ENCODE peak calls at places on chromosome 22, in six cellular contexts. One of them, this sample, is unnamed.

GRCh38 chr22:44957267-44957905 is 52.4 kb downstream of the PHF21B start:
- DNase-seq in CD8-positive, alpha-beta memory T cell: no peak
- DNase-seq in neural progenitor cell: peak; percentile 66
- DNase-seq in right atrium auricular region: no peak
- DNase-seq in tibial artery: no peak
- DNase-seq in right lobe of liver: no peak
- DNase-seq in this sample: no peak

GRCh38 chr22:24068717-24069116 is 57.6 kb downstream of the CABIN1 start:
- DNase-seq in CD8-positive, alpha-beta memory T cell: no peak
- DNase-seq in neural progenitor cell: no peak
- DNase-seq in right atrium auricular region: no peak
- DNase-seq in tibial artery: no peak
- DNase-seq in right lobe of liver: no peak
- DNase-seq in this sample: no peak

GRCh38 chr22:44057411-44057987 is 33.4 kb downstream of the PARVB start:
- DNase-seq in CD8-positive, alpha-beta memory T cell: no peak
- DNase-seq in neural progenitor cell: no peak
- DNase-seq in right atrium auricular region: peak; percentile 63
- DNase-seq in tibial artery: peak; percentile 63
- DNase-seq in right lobe of liver: no peak
- DNase-seq in this sample: no peak

GRCh38 chr22:27639180-27640086 is 162.1 kb downstream of the MN1 start:
- DNase-seq in CD8-positive, alpha-beta memory T cell: no peak
- DNase-seq in neural progenitor cell: no peak
- DNase-seq in right atrium auricular region: no peak
- DNase-seq in tibial artery: no peak
- DNase-seq in right lobe of liver: no peak
- DNase-seq in this sample: no peak

GRCh38 chr22:23815781-23816551 is 22.8 kb downstream of the DERL3 start:
- DNase-seq in CD8-positive, alpha-beta memory T cell: no peak
- DNase-seq in neural progenitor cell: no peak
- DNase-seq in right atrium auricular region: no peak
- DNase-seq in tibial artery: no peak
- DNase-seq in right lobe of liver: peak; percentile 30
- DNase-seq in this sample: peak; percentile 39

GRCh38 chr22:46352691-46353386 is 17.3 kb downstream of the TRMU start:
- DNase-seq in CD8-positive, alpha-beta memory T cell: no peak
- DNase-seq in neural progenitor cell: no peak
- DNase-seq in right atrium auricular region: peak; percentile 67
- DNase-seq in tibial artery: no peak
- DNase-seq in right lobe of liver: no peak
- DNase-seq in this sample: peak; percentile 89

GRCh38 chr22:25023879-25024278 is 71.4 kb downstream of the KIAA1671 start:
- DNase-seq in CD8-positive, alpha-beta memory T cell: no peak
- DNase-seq in neural progenitor cell: no peak
- DNase-seq in right atrium auricular region: no peak
- DNase-seq in tibial artery: no peak
- DNase-seq in right lobe of liver: no peak
- DNase-seq in this sample: no peak

GRCh38 chr22:19011075-19011474 is 75.0 kb upstream of the PRODH start:
- DNase-seq in CD8-positive, alpha-beta memory T cell: no peak
- DNase-seq in neural progenitor cell: no peak
- DNase-seq in right atrium auricular region: no peak
- DNase-seq in tibial artery: no peak
- DNase-seq in right lobe of liver: no peak
- DNase-seq in this sample: no peak

GRCh38 chr22:27965547-27965946 is 46.5 kb upstream of the PITPNB start:
- DNase-seq in CD8-positive, alpha-beta memory T cell: no peak
- DNase-seq in neural progenitor cell: no peak
- DNase-seq in right atrium auricular region: no peak
- DNase-seq in tibial artery: no peak
- DNase-seq in right lobe of liver: no peak
- DNase-seq in this sample: no peak

GRCh38 chr22:38715176-38715764 is 9.5 kb downstream of the GTPBP1 start:
- DNase-seq in CD8-positive, alpha-beta memory T cell: no peak
- DNase-seq in neural progenitor cell: no peak
- DNase-seq in right atrium auricular region: no peak
- DNase-seq in tibial artery: no peak
- DNase-seq in right lobe of liver: no peak
- DNase-seq in this sample: no peak

GRCh38 chr22:27314276-27314807 is 487.2 kb downstream of the MN1 start:
- DNase-seq in CD8-positive, alpha-beta memory T cell: no peak
- DNase-seq in neural progenitor cell: no peak
- DNase-seq in right atrium auricular region: no peak
- DNase-seq in tibial artery: no peak
- DNase-seq in right lobe of liver: no peak
- DNase-seq in this sample: no peak

DNA sequence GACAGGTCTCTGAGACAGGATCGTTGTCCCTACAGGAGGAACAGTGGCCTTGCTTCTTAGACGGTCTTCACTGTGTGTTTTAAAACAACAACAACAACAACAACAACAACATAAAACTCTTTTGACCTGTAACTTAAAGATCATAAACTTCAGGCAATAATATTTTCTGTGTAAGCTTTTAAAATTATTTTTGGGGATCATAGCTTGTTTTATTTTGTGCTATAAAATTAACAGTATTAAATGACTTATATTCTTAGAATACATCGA is 13.8 kb upstream of the AIFM3 start:
- DNase-seq in CD8-positive, alpha-beta memory T cell: no peak
- DNase-seq in neural progenitor cell: no peak
- DNase-seq in right atrium auricular region: no peak
- DNase-seq in tibial artery: no peak
- DNase-seq in right lobe of liver: no peak
- DNase-seq in this sample: no peak
- H3K4me1 ChIP-seq in CD8-positive, alpha-beta memory T cell: peaks cover 22% of the 10 kb centered on the region
- H3K4me1 ChIP-seq in neural progenitor cell: no peaks in the 10 kb centered on the region
- H3K4me1 ChIP-seq in right atrium auricular region: peaks cover 29% of the 10 kb centered on the region
- H3K4me1 ChIP-seq in tibial artery: peaks cover 17% of the 10 kb centered on the region
- H3K4me1 ChIP-seq in right lobe of liver: no peaks in the 10 kb centered on the region
- H3K4me1 ChIP-seq in this sample: peaks cover 23% of the 10 kb centered on the region

GRCh38 chr22:47835726-47836125 is 1073.3 kb downstream of the TBC1D22A start:
- DNase-seq in CD8-positive, alpha-beta memory T cell: no peak
- DNase-seq in neural progenitor cell: no peak
- DNase-seq in right atrium auricular region: no peak
- DNase-seq in tibial artery: no peak
- DNase-seq in right lobe of liver: no peak
- DNase-seq in this sample: no peak
- H3K4me1 ChIP-seq in CD8-positive, alpha-beta memory T cell: no peaks in the 10 kb centered on the region
- H3K4me1 ChIP-seq in neural progenitor cell: no peaks in the 10 kb centered on the region
- H3K4me1 ChIP-seq in right atrium auricular region: no peaks in the 10 kb centered on the region
- H3K4me1 ChIP-seq in tibial artery: no peaks in the 10 kb centered on the region
- H3K4me1 ChIP-seq in right lobe of liver: no peaks in the 10 kb centered on the region
- H3K4me1 ChIP-seq in this sample: no peaks in the 10 kb centered on the region

GRCh38 chr22:21860640-21861039 is 6.8 kb downstream of the MAPK1 start:
- DNase-seq in CD8-positive, alpha-beta memory T cell: no peak
- DNase-seq in neural progenitor cell: no peak
- DNase-seq in right atrium auricular region: no peak
- DNase-seq in tibial artery: no peak
- DNase-seq in right lobe of liver: no peak
- DNase-seq in this sample: no peak

GRCh38 chr22:21856868-21857267 is 10.6 kb downstream of the MAPK1 start:
- DNase-seq in CD8-positive, alpha-beta memory T cell: no peak
- DNase-seq in neural progenitor cell: no peak
- DNase-seq in right atrium auricular region: no peak
- DNase-seq in tibial artery: no peak
- DNase-seq in right lobe of liver: no peak
- DNase-seq in this sample: no peak

GRCh38 chr22:21857501-21857914 is 9.9 kb downstream of the MAPK1 start:
- DNase-seq in CD8-positive, alpha-beta memory T cell: no peak
- DNase-seq in neural progenitor cell: no peak
- DNase-seq in right atrium auricular region: no peak
- DNase-seq in tibial artery: no peak
- DNase-seq in right lobe of liver: no peak
- DNase-seq in this sample: no peak

GRCh38 chr22:21856197-21856596 is 11.2 kb downstream of the MAPK1 start:
- DNase-seq in CD8-positive, alpha-beta memory T cell: no peak
- DNase-seq in neural progenitor cell: no peak
- DNase-seq in right atrium auricular region: no peak
- DNase-seq in tibial artery: no peak
- DNase-seq in right lobe of liver: no peak
- DNase-seq in this sample: no peak

DNA sequence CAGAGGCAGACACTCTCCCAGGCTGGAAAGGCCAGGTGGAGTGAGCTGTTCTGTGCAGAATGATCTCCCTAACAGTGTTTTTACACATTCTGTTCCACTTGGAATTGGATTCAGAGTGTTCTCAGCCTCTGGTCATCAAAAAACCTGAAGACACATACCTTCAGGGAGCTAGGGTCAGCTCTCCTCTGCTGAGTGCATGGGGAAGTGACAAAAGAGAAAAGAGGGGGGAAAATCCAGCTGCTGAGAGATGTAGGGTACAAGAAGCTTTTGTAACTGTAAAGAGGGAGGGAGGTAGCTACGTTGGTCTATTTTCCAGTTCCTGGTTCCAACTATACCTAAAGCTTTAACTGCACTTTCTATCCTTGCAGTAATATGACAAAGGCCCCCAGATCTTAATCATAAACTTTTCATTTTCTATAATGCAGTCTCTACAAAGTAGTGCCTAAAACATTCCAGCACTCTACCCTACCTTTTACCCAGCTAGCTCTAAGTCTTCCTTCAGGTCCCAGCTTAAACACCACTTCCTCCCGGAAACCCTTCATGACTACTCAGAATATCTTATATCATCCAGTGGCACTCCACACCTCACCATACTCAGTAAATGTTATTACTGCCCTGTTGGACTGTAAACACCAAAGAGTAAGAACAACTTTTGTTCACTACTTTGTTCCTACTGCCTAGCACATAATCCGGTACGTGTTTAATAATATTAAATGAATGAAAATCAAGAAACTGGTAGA is 9.2 kb downstream of the MAPK1 start:
- DNase-seq in CD8-positive, alpha-beta memory T cell: no peak
- DNase-seq in neural progenitor cell: no peak
- DNase-seq in right atrium auricular region: no peak
- DNase-seq in tibial artery: no peak
- DNase-seq in right lobe of liver: no peak
- DNase-seq in this sample: no peak
- H3K4me1 ChIP-seq in CD8-positive, alpha-beta memory T cell: peaks cover 78% of the 10 kb centered on the region
- H3K4me1 ChIP-seq in neural progenitor cell: peaks cover 29% of the 10 kb centered on the region
- H3K4me1 ChIP-seq in right atrium auricular region: peaks cover 96% of the 10 kb centered on the region
- H3K4me1 ChIP-seq in tibial artery: peaks cover 29% of the 10 kb centered on the region
- H3K4me1 ChIP-seq in right lobe of liver: no peaks in the 10 kb centered on the region
- H3K4me1 ChIP-seq in this sample: peaks cover 21% of the 10 kb centered on the region

GRCh38 chr22:35173655-35174054 is 83.6 kb upstream of the HMGXB4 start:
- DNase-seq in CD8-positive, alpha-beta memory T cell: no peak
- DNase-seq in neural progenitor cell: no peak
- DNase-seq in right atrium auricular region: no peak
- DNase-seq in tibial artery: no peak
- DNase-seq in right lobe of liver: no peak
- DNase-seq in this sample: no peak

GRCh38 chr22:35174398-35174797 is 82.9 kb upstream of the HMGXB4 start:
- DNase-seq in CD8-positive, alpha-beta memory T cell: no peak
- DNase-seq in neural progenitor cell: no peak
- DNase-seq in right atrium auricular region: no peak
- DNase-seq in tibial artery: no peak
- DNase-seq in right lobe of liver: no peak
- DNase-seq in this sample: no peak

GRCh38 chr22:35178446-35178845 is 78.8 kb upstream of the HMGXB4 start:
- DNase-seq in CD8-positive, alpha-beta memory T cell: no peak
- DNase-seq in neural progenitor cell: no peak
- DNase-seq in right atrium auricular region: no peak
- DNase-seq in tibial artery: no peak
- DNase-seq in right lobe of liver: no peak
- DNase-seq in this sample: no peak

GRCh38 chr22:35175392-35175791 is 81.9 kb upstream of the HMGXB4 start:
- DNase-seq in CD8-positive, alpha-beta memory T cell: no peak
- DNase-seq in neural progenitor cell: no peak
- DNase-seq in right atrium auricular region: no peak
- DNase-seq in tibial artery: no peak
- DNase-seq in right lobe of liver: no peak
- DNase-seq in this sample: no peak

GRCh38 chr22:35177811-35178210 is 79.5 kb upstream of the HMGXB4 start:
- DNase-seq in CD8-positive, alpha-beta memory T cell: no peak
- DNase-seq in neural progenitor cell: peak; percentile 12
- DNase-seq in right atrium auricular region: no peak
- DNase-seq in tibial artery: no peak
- DNase-seq in right lobe of liver: no peak
- DNase-seq in this sample: no peak
- H3K4me1 ChIP-seq in CD8-positive, alpha-beta memory T cell: no peaks in the 10 kb centered on the region
- H3K4me1 ChIP-seq in neural progenitor cell: no peaks in the 10 kb centered on the region
- H3K4me1 ChIP-seq in right atrium auricular region: no peaks in the 10 kb centered on the region
- H3K4me1 ChIP-seq in tibial artery: no peaks in the 10 kb centered on the region
- H3K4me1 ChIP-seq in right lobe of liver: no peaks in the 10 kb centered on the region
- H3K4me1 ChIP-seq in this sample: no peaks in the 10 kb centered on the region

DNA sequence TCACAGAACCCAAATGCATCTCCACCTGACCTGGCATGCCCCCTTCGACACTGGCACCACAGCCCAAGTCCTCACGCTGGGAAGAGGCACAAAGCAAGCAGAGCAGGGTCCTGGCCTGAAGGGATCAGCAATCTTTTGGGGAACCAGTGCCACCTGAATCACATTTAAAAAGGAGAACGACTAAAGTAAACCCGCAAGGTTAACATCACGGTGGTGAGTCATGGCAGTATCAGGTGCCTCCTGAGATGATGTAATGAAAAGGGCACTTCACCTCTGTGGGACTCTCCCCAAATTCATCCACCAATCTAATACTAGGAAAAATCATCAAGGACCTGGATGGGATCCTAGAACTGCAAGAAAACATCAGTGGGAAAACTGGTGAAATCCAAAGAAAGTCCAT is 44.9 kb downstream of the PACSIN2 start:
- DNase-seq in CD8-positive, alpha-beta memory T cell: no peak
- DNase-seq in neural progenitor cell: no peak
- DNase-seq in right atrium auricular region: no peak
- DNase-seq in tibial artery: no peak
- DNase-seq in right lobe of liver: no peak
- DNase-seq in this sample: no peak
- H3K4me1 ChIP-seq in CD8-positive, alpha-beta memory T cell: peaks cover 5% of the 10 kb centered on the region
- H3K4me1 ChIP-seq in neural progenitor cell: peaks cover 8% of the 10 kb centered on the region
- H3K4me1 ChIP-seq in right atrium auricular region: peaks cover 36% of the 10 kb centered on the region
- H3K4me1 ChIP-seq in tibial artery: peaks cover 31% of the 10 kb centered on the region
- H3K4me1 ChIP-seq in right lobe of liver: no peaks in the 10 kb centered on the region
- H3K4me1 ChIP-seq in this sample: peaks cover 2% of the 10 kb centered on the region

DNA sequence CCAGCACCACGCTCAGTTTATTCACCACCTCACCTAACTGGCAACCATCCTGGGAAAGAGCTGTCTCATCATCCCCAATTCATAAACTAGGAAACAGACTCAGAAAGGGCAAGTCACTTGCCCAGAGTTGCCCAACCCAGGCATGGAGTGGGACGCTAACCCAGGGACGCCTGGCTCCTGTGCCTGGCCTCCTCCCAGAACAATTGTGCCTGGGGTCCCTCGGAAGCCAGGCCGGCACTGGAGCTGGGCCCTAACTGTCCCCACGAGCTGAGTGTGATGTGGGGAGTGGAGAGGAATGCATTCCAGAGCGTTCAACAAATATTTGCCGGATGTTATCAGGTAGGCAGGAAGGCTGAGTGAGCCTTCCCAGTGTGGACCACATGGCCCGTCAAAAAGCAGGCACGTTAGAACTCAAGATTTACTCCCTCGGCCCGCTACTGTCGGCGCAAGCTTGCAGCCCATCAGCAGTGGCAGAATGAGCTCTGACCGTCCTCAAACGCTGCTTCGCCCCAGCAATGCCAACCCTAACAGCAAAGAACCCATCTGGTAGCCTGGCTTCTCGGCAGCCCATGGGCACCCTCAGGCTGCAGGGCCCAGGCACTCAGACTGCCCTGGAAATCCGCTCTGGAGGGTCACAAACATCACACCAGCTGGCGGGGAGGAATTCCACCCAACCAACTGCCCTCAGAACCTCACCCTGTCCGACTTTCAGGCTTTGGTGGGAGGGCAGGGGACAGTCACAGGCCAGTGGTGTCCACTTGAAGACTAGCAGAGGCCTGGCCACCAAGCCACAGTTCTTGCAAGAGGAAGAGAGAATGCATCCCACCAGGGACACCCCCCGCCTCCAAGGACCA is 35.6 kb downstream of the MYH9 start:
- DNase-seq in CD8-positive, alpha-beta memory T cell: no peak
- DNase-seq in neural progenitor cell: no peak
- DNase-seq in right atrium auricular region: no peak
- DNase-seq in tibial artery: no peak
- DNase-seq in right lobe of liver: peak; percentile 83
- DNase-seq in this sample: peak; percentile 91
- H3K4me1 ChIP-seq in CD8-positive, alpha-beta memory T cell: peaks cover 92% of the 10 kb centered on the region
- H3K4me1 ChIP-seq in neural progenitor cell: peaks cover 11% of the 10 kb centered on the region
- H3K4me1 ChIP-seq in right atrium auricular region: peaks cover 96% of the 10 kb centered on the region
- H3K4me1 ChIP-seq in tibial artery: peaks cover 90% of the 10 kb centered on the region
- H3K4me1 ChIP-seq in right lobe of liver: no peaks in the 10 kb centered on the region
- H3K4me1 ChIP-seq in this sample: peaks cover 52% of the 10 kb centered on the region

This sample was measured in kidney.